ENCODE peak calls at places on chromosomes 7 and 10, in eight cellular contexts. A, Y, K, C, U, O, Z and S are unnamed samples.
A peak's percentile ranks its signal among the peaks of the same experiment; 100 is the strongest.

GRCh38 chr10:52455095-52455494 is 141.0 kb downstream of the DKK1 start:
- DNase-seq in Z (no peak), A (peak; percentile 25), K (no peak), U (no peak), C (no peak), Y (no peak), O (peak; percentile 41), S (no peak)

GRCh38 chr7:44486693-44487092 is 3.8 kb downstream of the NUDCD3 start:
- DNase-seq in C (peak; percentile 40), O (peak; percentile 37), U (no peak), K (no peak), Y (no peak), A (peak; percentile 17), Z (no peak), S (peak; percentile 65)

GRCh38 chr10:59626523-59626869 is 83.2 kb downstream of the SLC16A9 start:
- DNase-seq in Z (no peak), C (peak; percentile 28), Y (no peak), O (no peak), K (no peak), A (no peak), U (no peak), S (no peak)

GRCh38 chr7:90708841-90709317 is 112.8 kb downstream of the CDK14 start:
- DNase-seq in U (peak; percentile 14), A (peak; percentile 9), Y (no peak), Z (no peak), K (no peak), C (peak; percentile 71), O (peak; percentile 32), S (peak; percentile 32)

GRCh38 chr10:14185501-14186045 is 145.2 kb downstream of the FRMD4A start:
- DNase-seq in Y (no peak), Z (peak; percentile 62), C (peak; percentile 77), K (peak; percentile 51), A (peak; percentile 73), O (peak; percentile 96), U (no peak), S (peak; percentile 79)

GRCh38 chr10:79243211-79244067 is 103.8 kb upstream of the PPIF start:
- DNase-seq in K (peak; percentile 64), Y (peak; percentile 31), Z (peak; percentile 71), O (peak; percentile 51), A (peak; percentile 27), C (peak; percentile 79), U (peak; percentile 35), S (peak; percentile 11)

GRCh38 chr10:3173173-3173878 is 744 bp upstream of the PITRM1 start:
- DNase-seq in Y (no peak), A (no peak), Z (no peak), K (no peak), U (no peak), O (no peak), C (peak; percentile 3), S (no peak)

GRCh38 chr10:116691079-116691398 is 51.3 kb downstream of the HSPA12A start:
- DNase-seq in Z (no peak), A (no peak), U (no peak), Y (no peak), O (no peak), K (no peak), C (no peak), S (no peak)

GRCh38 chr7:70797109-70797514 is 334.8 kb upstream of the GALNT17 start:
- DNase-seq in U (no peak), Y (no peak), O (no peak), C (no peak), A (no peak), Z (no peak), K (no peak), S (peak; percentile 7)

GRCh38 chr10:101060951-101061813 is 607 bp upstream of the KAZALD1 start:
- DNase-seq in K (peak; percentile 91), Y (peak; percentile 82), U (peak; percentile 87), A (peak; percentile 84), Z (peak; percentile 97), C (peak; percentile 96), O (peak; percentile 89), S (peak; percentile 90)

GRCh38 chr10:112613620-112614019 is 166.6 kb downstream of the VTI1A start:
- DNase-seq in A (no peak), Z (no peak), U (no peak), Y (no peak), C (no peak), O (no peak), K (no peak), S (no peak)

GRCh38 chr7:151601521-151602305 is 82.0 kb upstream of the RHEB start:
- DNase-seq in C (no peak), A (no peak), O (peak; percentile 49), U (no peak), Z (no peak), K (no peak), Y (no peak), S (no peak)

GRCh38 chr7:42763137-42763551 is 148.7 kb downstream of the C7orf25 start:
- DNase-seq in O (no peak), Z (no peak), Y (no peak), K (no peak), U (no peak), A (no peak), C (no peak), S (no peak)

GRCh38 chr10:78196964-78197363 is 163.3 kb downstream of the RPS24 start:
- DNase-seq in O (peak; percentile 54), A (peak; percentile 88), C (no peak), Y (no peak), Z (no peak), U (no peak), K (no peak), S (peak; percentile 42)

GRCh38 chr10:42753507-42754154 is 29.0 kb upstream of the BMS1 start:
- DNase-seq in A (no peak), U (no peak), C (peak; percentile 13), O (no peak), Y (no peak), K (no peak), Z (peak; percentile 5), S (no peak)

GRCh38 chr7:151890355-151891004 is 13.6 kb upstream of the PRKAG2 start:
- DNase-seq in C (peak; percentile 71), A (no peak), K (no peak), U (no peak), Z (no peak), O (no peak), Y (no peak), S (no peak)

GRCh38 chr10:112958275-112958995 is 8.4 kb downstream of the TCF7L2 start:
- DNase-seq in K (no peak), A (peak; percentile 94), C (no peak), U (no peak), Z (no peak), O (peak; percentile 98), Y (no peak), S (peak; percentile 92)

GRCh38 chr7:13017881-13018280 is 330.4 kb downstream of the ARL4A start:
- DNase-seq in Z (no peak), O (peak; percentile 19), C (no peak), Y (no peak), A (no peak), U (no peak), K (no peak), S (peak; percentile 32)

GRCh38 chr10:71837085-71837827 is 13.8 kb downstream of the PSAP start:
- DNase-seq in A (no peak), U (no peak), C (peak; percentile 57), Y (no peak), Z (no peak), K (no peak), O (peak; percentile 39), S (no peak)

GRCh38 chr10:112344261-112344660 is 29.7 kb upstream of the ACSL5 start:
- DNase-seq in Z (no peak), U (no peak), O (no peak), K (no peak), Y (no peak), C (no peak), A (no peak), S (no peak)

GRCh38 chr10:127347202-127347959 is 151.0 kb upstream of the INSYN2A start:
- DNase-seq in Y (no peak), A (no peak), U (no peak), C (no peak), Z (no peak), O (no peak), K (no peak), S (no peak)

GRCh38 chr10:47260505-47261111 is 39.4 kb upstream of the GDF10 start:
- DNase-seq in Y (no peak), C (peak; percentile 47), O (no peak), A (no peak), K (no peak), Z (no peak), U (no peak), S (no peak)

GRCh38 chr7:22287412-22287811 is 69.5 kb downstream of the RAPGEF5 start:
- DNase-seq in K (no peak), U (no peak), A (no peak), Y (no peak), O (no peak), Z (no peak), C (no peak), S (no peak)

GRCh38 chr10:108454793-108455192 is 1290.3 kb upstream of the SORCS1 start:
- DNase-seq in A (peak; percentile 32), C (no peak), Z (no peak), K (no peak), Y (no peak), U (no peak), O (peak; percentile 10), S (peak; percentile 31)

GRCh38 chr10:126908225-126908624 is 3.0 kb downstream of the DOCK1 start:
- DNase-seq in Y (no peak), A (no peak), K (no peak), U (no peak), O (peak; percentile 20), C (no peak), Z (no peak), S (no peak)

GRCh38 chr7:140055833-140056232 is 6.9 kb downstream of the PARP12 start:
- DNase-seq in U (no peak), Z (no peak), O (no peak), K (no peak), A (no peak), Y (no peak), C (no peak), S (no peak)

GRCh38 chr10:21368022-21368582 is 157.4 kb downstream of the SKIDA1 start:
- DNase-seq in O (peak; percentile 24), U (no peak), A (peak; percentile 20), Y (no peak), Z (no peak), K (no peak), C (peak; percentile 33), S (no peak)

GRCh38 chr7:46317256-46317655 is 396.2 kb upstream of the IGFBP3 start:
- DNase-seq in U (no peak), Y (no peak), C (no peak), K (no peak), O (peak; percentile 31), Z (no peak), A (peak; percentile 59), S (no peak)

GRCh38 chr7:128705891-128706333 is 33.2 kb upstream of the CALU start:
- DNase-seq in K (no peak), Y (no peak), C (peak; percentile 19), U (no peak), Z (no peak), A (peak; percentile 79), O (peak; percentile 15), S (peak; percentile 50)

GRCh38 chr10:132455441-132455971 is 58.5 kb downstream of the PWWP2B start:
- DNase-seq in C (no peak), Z (no peak), Y (no peak), A (no peak), U (no peak), K (no peak), O (no peak), S (no peak)